ENCODE peak calls at places on chromosomes 4 and X, in five cellular contexts. M, B, P, Y and S are unnamed samples.

GRCh38 chrX:41588271-41588670 is 100.5 kb upstream of the GPR34 start:
- DNase-seq in M (peak; percentile 10), B (no peak), P (no peak), Y (no peak), S (no peak)

GRCh38 chr4:15855804-15856475 is 77.8 kb downstream of the CD38 start:
- DNase-seq in M (no peak), B (no peak), P (peak; percentile 95), Y (no peak), S (no peak)

GRCh38 chrX:72255445-72255844 is 16.6 kb upstream of the ERCC6L start:
- DNase-seq in M (no peak), B (no peak), P (no peak), Y (no peak), S (no peak)

GRCh38 chr4:3202836-3203820 is 45.8 kb upstream of the MSANTD1 start:
- DNase-seq in M (no peak), B (no peak), P (peak; percentile 19), Y (no peak), S (peak; percentile 49)

GRCh38 chr4:108116423-108117168 is 52.1 kb downstream of the LEF1 start:
- DNase-seq in M (no peak), B (no peak), P (no peak), Y (no peak), S (no peak)

GRCh38 chr4:665381-665750 is 8.7 kb downstream of the ATP5ME start:
- DNase-seq in M (no peak), B (no peak), P (no peak), Y (no peak), S (no peak)

GRCh38 chrX:46461653-46462191 is 83.5 kb downstream of the ZNF674 start:
- DNase-seq in M (no peak), B (no peak), P (no peak), Y (peak; percentile 38), S (no peak)

GRCh38 chrX:112997991-112998390 is 157.4 kb upstream of the AMOT start:
- DNase-seq in M (no peak), B (no peak), P (no peak), Y (no peak), S (no peak)

GRCh38 chr4:139085141-139085540 is 69.6 kb downstream of the NOCT start:
- DNase-seq in M (no peak), B (no peak), P (peak; percentile 48), Y (peak; percentile 39), S (peak; percentile 42)

GRCh38 chr4:53696956-53697685 is 105.8 kb upstream of the LNX1 start:
- DNase-seq in M (no peak), B (no peak), P (no peak), Y (no peak), S (peak; percentile 56)

GRCh38 chrX:115531818-115532403 is 29.1 kb upstream of the PLS3 start:
- DNase-seq in M (no peak), B (no peak), P (peak; percentile 50), Y (no peak), S (peak; percentile 60)

GRCh38 chrX:154592505-154592904 is 7.6 kb downstream of the CTAG1A start:
- DNase-seq in M (no peak), B (no peak), P (no peak), Y (no peak), S (no peak)

GRCh38 chrX:126137899-126138298 is 28.2 kb downstream of the DCAF12L2 start:
- DNase-seq in M (peak; percentile 8), B (no peak), P (no peak), Y (peak; percentile 19), S (no peak)

GRCh38 chr4:165129924-165130323 is 17.3 kb upstream of the TMEM192 start:
- DNase-seq in M (no peak), B (no peak), P (no peak), Y (no peak), S (no peak)

GRCh38 chr4:1801286-1801958 is 8.3 kb downstream of the FGFR3 start:
- DNase-seq in M (no peak), B (no peak), P (no peak), Y (no peak), S (no peak)

GRCh38 chrX:15269618-15270521 is at the start of gene ASB9:
- DNase-seq in M (peak; percentile 45), B (no peak), P (peak; percentile 82), Y (no peak), S (peak; percentile 54)

GRCh38 chr4:56976283-56976877 is 1.0 kb downstream of the NOA1 start:
- DNase-seq in M (no peak), B (no peak), P (peak; percentile 11), Y (peak; percentile 9), S (no peak)

GRCh38 chr4:67320645-67321044 is 224.7 kb downstream of the CENPC start:
- DNase-seq in M (no peak), B (no peak), P (no peak), Y (no peak), S (no peak)

GRCh38 chrX:1442016-1442665 is 10.6 kb downstream of the ASMTL start:
- DNase-seq in M (no peak), B (no peak), P (no peak), Y (no peak), S (no peak)

GRCh38 chrX:136867518-136867917 is 13.0 kb downstream of the RBMX start:
- DNase-seq in M (no peak), B (no peak), P (peak; percentile 23), Y (no peak), S (peak; percentile 23)

GRCh38 chr4:168480991-168481588 is 798 bp upstream of the DDX60L start:
- DNase-seq in M (peak; percentile 10), B (no peak), P (peak; percentile 88), Y (peak; percentile 55), S (peak; percentile 82)

GRCh38 chr4:61428950-61429349 is 228.8 kb downstream of the ADGRL3 start:
- DNase-seq in M (no peak), B (no peak), P (no peak), Y (no peak), S (no peak)

GRCh38 chr4:170038232-170038631 is 12.0 kb upstream of the MFAP3L start:
- DNase-seq in M (no peak), B (no peak), P (no peak), Y (no peak), S (no peak)

GRCh38 chr4:6470502-6471302 is 1.7 kb downstream of the PPP2R2C start:
- DNase-seq in M (peak; percentile 85), B (no peak), P (peak; percentile 30), Y (no peak), S (peak; percentile 36)

GRCh38 chrX:96763608-96764007 is 79.0 kb downstream of the DIAPH2 start:
- DNase-seq in M (peak; percentile 4), B (no peak), P (no peak), Y (no peak), S (no peak)

GRCh38 chrX:38939067-38939466 is 137.8 kb downstream of the MID1IP1 start:
- DNase-seq in M (no peak), B (peak; percentile 2), P (peak; percentile 13), Y (no peak), S (peak; percentile 87)

GRCh38 chr4:36227913-36228312 is 16.4 kb downstream of the ARAP2 start:
- DNase-seq in M (no peak), B (no peak), P (no peak), Y (no peak), S (no peak)

GRCh38 chr4:100288811-100289529 is 98.7 kb upstream of the DDIT4L start:
- DNase-seq in M (no peak), B (no peak), P (peak; percentile 15), Y (no peak), S (no peak)

GRCh38 chr4:67928547-67928946 is 34.7 kb downstream of the TMPRSS11A start:
- DNase-seq in M (no peak), B (no peak), P (no peak), Y (no peak), S (no peak)

GRCh38 chr4:104491826-104492771 is 2.6 kb downstream of the CXXC4 start:
- DNase-seq in M (peak; percentile 43), B (no peak), P (no peak), Y (peak; percentile 82), S (peak; percentile 2)

GRCh38 chr4:152778656-152779512 is 646 bp downstream of the TIGD4 start:
- DNase-seq in M (peak; percentile 43), B (no peak), P (peak; percentile 25), Y (peak; percentile 50), S (peak; percentile 18)

GRCh38 chr4:31086771-31087330 is 366.7 kb downstream of the PCDH7 start:
- DNase-seq in M (no peak), B (no peak), P (no peak), Y (no peak), S (no peak)

GRCh38 chr4:139603576-139604387 is 47.8 kb upstream of the SETD7 start:
- DNase-seq in M (peak; percentile 55), B (no peak), P (peak; percentile 80), Y (peak; percentile 86), S (peak; percentile 76)

GRCh38 chr4:185774815-185775684 is 36.9 kb downstream of the SORBS2 start:
- DNase-seq in M (no peak), B (peak; percentile 8), P (peak; percentile 96), Y (no peak), S (peak; percentile 87)

GRCh38 chrX:36963852-36964251 is 44.3 kb upstream of the FAM47C start:
- DNase-seq in M (no peak), B (no peak), P (no peak), Y (no peak), S (no peak)

GRCh38 chrX:36957425-36958328 is 50.5 kb upstream of the FAM47C start:
- DNase-seq in M (peak; percentile 36), B (no peak), P (no peak), Y (no peak), S (no peak)

GRCh38 chrX:36963069-36963808 is 44.9 kb upstream of the FAM47C start:
- DNase-seq in M (no peak), B (no peak), P (no peak), Y (no peak), S (no peak)

GRCh38 chrX:36961590-36961989 is 46.6 kb upstream of the FAM47C start:
- DNase-seq in M (no peak), B (no peak), P (no peak), Y (no peak), S (no peak)
- TF ChIP-seq CTCF in M (peak; percentile 34), B (no peak), P (peak; percentile 24), Y (no peak), S (no peak)

DNA sequence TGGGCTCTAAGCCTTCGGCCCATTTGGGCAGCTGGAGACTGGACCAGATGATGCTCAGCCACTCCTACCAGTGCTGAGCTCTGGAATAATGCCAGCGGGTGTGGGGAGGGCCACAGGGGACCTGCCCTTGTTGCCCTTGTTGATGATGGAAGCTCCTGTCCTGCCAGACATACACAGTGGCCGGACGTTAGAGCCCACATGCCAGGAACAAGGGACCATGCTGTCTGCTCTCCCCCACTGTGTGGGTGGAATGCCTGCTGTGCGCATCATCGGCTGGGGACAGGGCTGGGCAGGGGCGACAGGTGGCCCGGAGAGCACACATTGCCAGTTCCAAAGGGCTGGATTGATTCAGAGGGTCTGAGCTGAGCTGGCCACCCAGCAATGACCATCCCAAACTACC is 2.0 kb downstream of the ABLIM2 start:
- DNase-seq in M (no peak), B (no peak), P (no peak), Y (no peak), S (no peak)
- H3K4me3 ChIP-seq in M (no peak overlapping the region), B (no peak overlapping the region), P (no peak overlapping the region), Y (no peak overlapping the region), S (no peak overlapping the region)

DNA sequence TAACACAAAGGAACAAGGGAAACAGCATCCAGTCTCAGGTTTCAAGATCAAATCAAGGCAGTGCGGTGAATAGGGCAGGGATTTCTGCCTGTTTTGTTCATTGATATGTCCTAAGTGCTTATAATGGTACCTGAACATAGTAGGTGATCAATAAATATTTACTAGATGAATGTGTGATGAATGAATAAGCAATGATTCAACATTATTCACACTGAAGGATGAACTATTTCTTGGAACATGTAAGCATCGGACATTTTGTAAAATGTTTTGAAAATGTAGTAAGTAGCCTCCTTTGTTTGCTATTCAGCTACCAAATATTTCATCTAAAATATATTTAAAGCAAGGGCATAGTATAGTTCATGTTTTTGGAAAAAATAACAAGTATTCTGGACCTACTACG is 67.8 kb downstream of the USP38 start:
- DNase-seq in M (no peak), B (no peak), P (no peak), Y (no peak), S (no peak)
- TF ChIP-seq CTCF in M (no peak), B (no peak), P (no peak), Y (no peak), S (no peak)

GRCh38 chrX:68695206-68695845 is 47.9 kb downstream of the STARD8 start:
- DNase-seq in M (no peak), B (no peak), P (no peak), Y (no peak), S (no peak)
- H3K4me3 ChIP-seq in M (no peak overlapping the region), B (peak overlapping the region; percentile 75), P (no peak overlapping the region), Y (peak overlapping the region; percentile 65), S (no peak overlapping the region)